ENCODE peak calls at places on chromosome X, in four cellular contexts. N, Q, X and I are unnamed samples.

GRCh38 chrX:13761606-13762005 is 27.1 kb downstream of the OFD1 start:
- DNase-seq in X (no peak), N (no peak), Q (peak), I (peak)

GRCh38 chrX:68746988-68747387 is 81.8 kb upstream of the EFNB1 start:
- DNase-seq in N (no peak), Q (no peak), X (no peak), I (no peak)

GRCh38 chrX:46840946-46841740 is 4.3 kb downstream of the RP2 start:
- DNase-seq in N (no peak), X (no peak), Q (no peak), I (no peak)

GRCh38 chrX:55767100-55767499 is 49.6 kb downstream of the RRAGB start:
- DNase-seq in N (no peak), X (no peak), Q (peak), I (no peak)

GRCh38 chrX:73021361-73022092 is 18.8 kb downstream of the PABPC1L2B start:
- DNase-seq in N (no peak), Q (no peak), X (no peak), I (no peak)

GRCh38 chrX:2719774-2720447 is 28.8 kb downstream of the CD99 start:
- DNase-seq in X (no peak), Q (no peak), N (no peak), I (no peak)

GRCh38 chrX:152899111-152899873 is 1.4 kb downstream of the ZNF185 start:
- DNase-seq in N (no peak), Q (no peak), X (no peak), I (no peak)

GRCh38 chrX:13009256-13009655 is 34.3 kb downstream of the TMSB4X start:
- DNase-seq in N (no peak), X (no peak), Q (no peak), I (no peak)

GRCh38 chrX:12446342-12447075 is 308.2 kb downstream of the FRMPD4 start:
- DNase-seq in X (no peak), N (no peak), Q (peak), I (peak)

GRCh38 chrX:144006811-144007210 is 122.9 kb downstream of the UBE2NL start:
- DNase-seq in Q (peak), X (no peak), N (no peak), I (no peak)

GRCh38 chrX:106955004-106955772 is 35.0 kb downstream of the CLDN2 start:
- DNase-seq in N (no peak), Q (peak), X (no peak), I (no peak)

GRCh38 chrX:110066488-110067225 is 63.7 kb downstream of the TMEM164 start:
- DNase-seq in Q (no peak), N (no peak), X (no peak), I (no peak)

GRCh38 chrX:135549519-135549918 is 29.1 kb downstream of the INTS6L start:
- DNase-seq in X (no peak), N (no peak), Q (no peak), I (no peak)

GRCh38 chrX:140580478-140580877 is 75.6 kb upstream of the SOX3 start:
- DNase-seq in Q (no peak), N (no peak), X (no peak), I (no peak)

GRCh38 chrX:100980608-100981497 is 11.3 kb downstream of the ARL13A start:
- DNase-seq in Q (peak), N (no peak), X (no peak), I (no peak)

GRCh38 chrX:119512145-119512800 is 44.0 kb downstream of the SLC25A5 start:
- DNase-seq in X (peak), N (peak), Q (peak), I (no peak)

GRCh38 chrX:104877504-104877903 is 311.5 kb downstream of the IL1RAPL2 start:
- DNase-seq in X (no peak), Q (no peak), N (no peak), I (no peak)

GRCh38 chrX:140447150-140447549 is 57.7 kb downstream of the SOX3 start:
- DNase-seq in X (no peak), N (no peak), Q (no peak), I (no peak)

GRCh38 chrX:37697169-37697760 is 11.7 kb downstream of the XK start:
- DNase-seq in Q (no peak), N (no peak), X (no peak), I (no peak)

GRCh38 chrX:101415180-101416130 is 7.4 kb downstream of the HNRNPH2 start:
- DNase-seq in N (peak), Q (peak), X (peak), I (peak)

GRCh38 chrX:17559728-17560379 is 177.4 kb upstream of the SCML1 start:
- DNase-seq in X (no peak), Q (no peak), N (peak), I (no peak)

GRCh38 chrX:24133280-24133679 is 16.2 kb upstream of the ZFX start:
- DNase-seq in X (no peak), N (no peak), Q (no peak), I (no peak)

GRCh38 chrX:134547047-134547679 is 87.2 kb downstream of the HPRT1 start:
- DNase-seq in Q (no peak), N (no peak), X (no peak), I (no peak)

GRCh38 chrX:132037479-132037993 is 14.4 kb downstream of the STK26 start:
- DNase-seq in N (no peak), Q (no peak), X (no peak), I (no peak)

GRCh38 chrX:31222946-31223345 is 151.1 kb upstream of the FTHL17 start:
- DNase-seq in Q (no peak), N (no peak), X (no peak), I (no peak)